ENCODE peak calls at places on chromosomes 16 and 17, in six cellular contexts. One of them, this sample, is unnamed. For H3K9me3, the result is how much of the 10 kb centered on the place peaks cover.

GRCh38 chr16:72937360-72937759 is 110.6 kb downstream of the ZFHX3 start:
- DNase-seq in neural progenitor cell: no peak
- DNase-seq in GM23248: no peak
- DNase-seq in adipocyte: no peak
- DNase-seq in HepG2: peak
- DNase-seq in colonic mucosa: no peak
- DNase-seq in this sample: no peak

GRCh38 chr17:2222901-2223616 is 80.5 kb downstream of the SMG6 start:
- DNase-seq in adipocyte: peak
- DNase-seq in GM23248: peak
- DNase-seq in colonic mucosa: peak
- DNase-seq in neural progenitor cell: peak
- DNase-seq in HepG2: no peak
- DNase-seq in this sample: peak

GRCh38 chr16:27109666-27110523 is 43.2 kb downstream of the C16orf82 start:
- DNase-seq in adipocyte: peak
- DNase-seq in colonic mucosa: peak
- DNase-seq in neural progenitor cell: peak
- DNase-seq in HepG2: peak
- DNase-seq in GM23248: peak
- DNase-seq in this sample: peak

GRCh38 chr16:85461814-85462404 is 151.2 kb upstream of the GSE1 start:
- DNase-seq in adipocyte: peak
- DNase-seq in colonic mucosa: peak
- DNase-seq in neural progenitor cell: peak
- DNase-seq in HepG2: no peak
- DNase-seq in GM23248: peak
- DNase-seq in this sample: peak

GRCh38 chr16:67632415-67633172 is 12.3 kb upstream of the CARMIL2 start:
- DNase-seq in HepG2: peak
- DNase-seq in GM23248: no peak
- DNase-seq in adipocyte: peak
- DNase-seq in neural progenitor cell: no peak
- DNase-seq in colonic mucosa: no peak
- DNase-seq in this sample: peak

GRCh38 chr17:17647521-17648178 is 33.6 kb upstream of the RAI1 start:
- DNase-seq in adipocyte: no peak
- DNase-seq in neural progenitor cell: no peak
- DNase-seq in colonic mucosa: no peak
- DNase-seq in HepG2: no peak
- DNase-seq in GM23248: no peak
- DNase-seq in this sample: no peak

GRCh38 chr17:28983286-28984240 is 22.3 kb downstream of the SEZ6 start:
- DNase-seq in adipocyte: no peak
- DNase-seq in HepG2: no peak
- DNase-seq in neural progenitor cell: no peak
- DNase-seq in colonic mucosa: no peak
- DNase-seq in GM23248: no peak
- DNase-seq in this sample: no peak

GRCh38 chr17:65121916-65122821 is 15.0 kb upstream of the RGS9 start:
- DNase-seq in GM23248: no peak
- DNase-seq in colonic mucosa: no peak
- DNase-seq in neural progenitor cell: no peak
- DNase-seq in HepG2: no peak
- DNase-seq in adipocyte: no peak
- DNase-seq in this sample: no peak

GRCh38 chr16:30395155-30395991 is at the start of gene ZNF48:
- DNase-seq in colonic mucosa: peak
- DNase-seq in neural progenitor cell: peak
- DNase-seq in GM23248: peak
- DNase-seq in adipocyte: peak
- DNase-seq in HepG2: peak
- DNase-seq in this sample: peak

GRCh38 chr17:83125515-83126274 is 46.3 kb downstream of the METRNL start:
- DNase-seq in colonic mucosa: peak
- DNase-seq in adipocyte: no peak
- DNase-seq in neural progenitor cell: no peak
- DNase-seq in GM23248: peak
- DNase-seq in HepG2: no peak
- DNase-seq in this sample: no peak

GRCh38 chr17:28643979-28644781 is 778 bp downstream of the BLTP2 start:
- DNase-seq in colonic mucosa: peak
- DNase-seq in neural progenitor cell: peak
- DNase-seq in adipocyte: peak
- DNase-seq in HepG2: peak
- DNase-seq in GM23248: peak
- DNase-seq in this sample: peak

GRCh38 chr17:78140169-78141051 is 5.8 kb upstream of the C17orf99 start:
- DNase-seq in GM23248: peak
- DNase-seq in neural progenitor cell: peak
- DNase-seq in colonic mucosa: peak
- DNase-seq in adipocyte: peak
- DNase-seq in HepG2: peak
- DNase-seq in this sample: peak

GRCh38 chr17:21213491-21214014 is 408 bp downstream of the TMEM11 start:
- DNase-seq in GM23248: peak
- DNase-seq in colonic mucosa: no peak
- DNase-seq in neural progenitor cell: peak
- DNase-seq in HepG2: no peak
- DNase-seq in adipocyte: peak
- DNase-seq in this sample: no peak

GRCh38 chr17:49707246-49707607 is 537 bp downstream of the SLC35B1 start:
- DNase-seq in colonic mucosa: no peak
- DNase-seq in neural progenitor cell: peak
- DNase-seq in adipocyte: peak
- DNase-seq in GM23248: peak
- DNase-seq in HepG2: no peak
- DNase-seq in this sample: no peak

GRCh38 chr16:1964046-1964505 is 550 bp downstream of the RPS2 start:
- DNase-seq in HepG2: no peak
- DNase-seq in adipocyte: peak
- DNase-seq in neural progenitor cell: peak
- DNase-seq in GM23248: peak
- DNase-seq in colonic mucosa: peak
- DNase-seq in this sample: no peak

GRCh38 chr16:26491962-26492361 is 574.8 kb upstream of the C16orf82 start:
- DNase-seq in GM23248: no peak
- DNase-seq in HepG2: no peak
- DNase-seq in neural progenitor cell: no peak
- DNase-seq in adipocyte: no peak
- DNase-seq in colonic mucosa: no peak
- DNase-seq in this sample: no peak

GRCh38 chr16:63363738-63364137 is 1327.5 kb upstream of the CDH8 start:
- DNase-seq in adipocyte: no peak
- DNase-seq in GM23248: no peak
- DNase-seq in neural progenitor cell: no peak
- DNase-seq in HepG2: peak
- DNase-seq in colonic mucosa: no peak
- DNase-seq in this sample: no peak

GRCh38 chr17:38959508-38959907 is 7.7 kb downstream of the FBXO47 start:
- DNase-seq in colonic mucosa: no peak
- DNase-seq in GM23248: no peak
- DNase-seq in adipocyte: no peak
- DNase-seq in neural progenitor cell: no peak
- DNase-seq in HepG2: no peak
- DNase-seq in this sample: no peak

GRCh38 chr17:82598256-82599011 is 49.8 kb downstream of the WDR45B start:
- DNase-seq in GM23248: peak
- DNase-seq in adipocyte: no peak
- DNase-seq in colonic mucosa: no peak
- DNase-seq in HepG2: no peak
- DNase-seq in neural progenitor cell: no peak
- DNase-seq in this sample: peak

GRCh38 chr17:14198013-14198412 is 38.6 kb downstream of the CDRT15 start:
- DNase-seq in colonic mucosa: no peak
- DNase-seq in HepG2: no peak
- DNase-seq in GM23248: no peak
- DNase-seq in neural progenitor cell: peak
- DNase-seq in adipocyte: no peak
- DNase-seq in this sample: no peak

GRCh38 chr17:79706931-79707382 is 23.8 kb upstream of the ENPP7 start:
- DNase-seq in adipocyte: no peak
- DNase-seq in neural progenitor cell: peak
- DNase-seq in colonic mucosa: no peak
- DNase-seq in HepG2: no peak
- DNase-seq in GM23248: peak
- DNase-seq in this sample: no peak

GRCh38 chr17:42182927-42183734 is 2.1 kb downstream of the HCRT start:
- DNase-seq in colonic mucosa: peak
- DNase-seq in adipocyte: peak
- DNase-seq in neural progenitor cell: no peak
- DNase-seq in HepG2: peak
- DNase-seq in GM23248: peak
- DNase-seq in this sample: peak

GRCh38 chr17:12395733-12396354 is 269.8 kb upstream of the MYOCD start:
- DNase-seq in colonic mucosa: peak
- DNase-seq in GM23248: peak
- DNase-seq in HepG2: peak
- DNase-seq in adipocyte: peak
- DNase-seq in neural progenitor cell: peak
- DNase-seq in this sample: no peak

GRCh38 chr17:76388966-76389888 is 4.8 kb downstream of the SPHK1 start:
- DNase-seq in GM23248: peak
- DNase-seq in colonic mucosa: no peak
- DNase-seq in neural progenitor cell: no peak
- DNase-seq in adipocyte: no peak
- DNase-seq in HepG2: peak
- DNase-seq in this sample: no peak

GRCh38 chr17:49497147-49498036 is 2.3 kb downstream of the NGFR start:
- DNase-seq in GM23248: peak
- DNase-seq in neural progenitor cell: peak
- DNase-seq in colonic mucosa: no peak
- DNase-seq in HepG2: no peak
- DNase-seq in adipocyte: peak
- DNase-seq in this sample: peak

GRCh38 chr17:11369570-11369969 is 128.6 kb downstream of the SHISA6 start:
- DNase-seq in colonic mucosa: no peak
- DNase-seq in neural progenitor cell: no peak
- DNase-seq in GM23248: no peak
- DNase-seq in HepG2: no peak
- DNase-seq in adipocyte: no peak
- DNase-seq in this sample: no peak

GRCh38 chr17:50837980-50838954 is 2.9 kb downstream of the WFIKKN2 start:
- DNase-seq in neural progenitor cell: no peak
- DNase-seq in HepG2: no peak
- DNase-seq in GM23248: no peak
- DNase-seq in adipocyte: no peak
- DNase-seq in colonic mucosa: no peak
- DNase-seq in this sample: no peak

GRCh38 chr17:15893333-15894024 is 51.5 kb upstream of the ADORA2B start:
- DNase-seq in neural progenitor cell: no peak
- DNase-seq in GM23248: peak
- DNase-seq in adipocyte: no peak
- DNase-seq in HepG2: no peak
- DNase-seq in colonic mucosa: no peak
- DNase-seq in this sample: peak
- H3K9ac ChIP-seq in neural progenitor cell: no peak
- H3K9ac ChIP-seq in GM23248: no peak
- H3K9ac ChIP-seq in adipocyte: no peak
- H3K9ac ChIP-seq in HepG2: no peak
- H3K9ac ChIP-seq in colonic mucosa: no peak
- H3K9ac ChIP-seq in this sample: no peak

GRCh38 chr16:31767267-31767666 is 106.3 kb upstream of the ZNF267 start:
- DNase-seq in HepG2: no peak
- DNase-seq in adipocyte: no peak
- DNase-seq in neural progenitor cell: no peak
- DNase-seq in colonic mucosa: no peak
- DNase-seq in GM23248: no peak
- DNase-seq in this sample: no peak
- H3K9me3 ChIP-seq in HepG2: half or more
- H3K9me3 ChIP-seq in adipocyte: half or more
- H3K9me3 ChIP-seq in neural progenitor cell: under half
- H3K9me3 ChIP-seq in colonic mucosa: under half
- H3K9me3 ChIP-seq in GM23248: under half
- H3K9me3 ChIP-seq in this sample: under half

DNA sequence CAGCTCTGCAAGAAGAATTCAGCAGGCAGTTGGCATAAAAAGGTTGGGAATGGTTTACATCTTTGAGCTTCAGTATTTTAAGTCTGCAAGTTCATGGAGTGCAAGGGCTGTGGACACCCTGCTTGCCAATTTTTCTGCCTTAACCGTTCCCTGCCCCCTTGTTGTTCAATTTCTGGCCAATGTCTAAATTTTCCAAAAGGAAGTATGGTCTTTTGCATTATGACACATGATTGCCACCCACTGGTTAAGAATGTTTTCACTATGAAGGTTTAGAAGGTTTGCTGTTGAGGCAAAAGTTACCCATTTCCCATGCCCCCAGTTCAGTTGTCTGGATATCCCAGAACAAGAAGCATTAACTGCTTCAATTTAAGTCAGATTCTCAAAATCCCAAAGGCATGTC is 441.9 kb downstream of the CDH13 start:
- DNase-seq in HepG2: no peak
- DNase-seq in neural progenitor cell: no peak
- DNase-seq in adipocyte: peak
- DNase-seq in GM23248: peak
- DNase-seq in colonic mucosa: no peak
- DNase-seq in this sample: peak
- H3K9ac ChIP-seq in HepG2: no peak
- H3K9ac ChIP-seq in neural progenitor cell: no peak
- H3K9ac ChIP-seq in adipocyte: no peak
- H3K9ac ChIP-seq in GM23248: no peak
- H3K9ac ChIP-seq in colonic mucosa: no peak
- H3K9ac ChIP-seq in this sample: no peak

DNA sequence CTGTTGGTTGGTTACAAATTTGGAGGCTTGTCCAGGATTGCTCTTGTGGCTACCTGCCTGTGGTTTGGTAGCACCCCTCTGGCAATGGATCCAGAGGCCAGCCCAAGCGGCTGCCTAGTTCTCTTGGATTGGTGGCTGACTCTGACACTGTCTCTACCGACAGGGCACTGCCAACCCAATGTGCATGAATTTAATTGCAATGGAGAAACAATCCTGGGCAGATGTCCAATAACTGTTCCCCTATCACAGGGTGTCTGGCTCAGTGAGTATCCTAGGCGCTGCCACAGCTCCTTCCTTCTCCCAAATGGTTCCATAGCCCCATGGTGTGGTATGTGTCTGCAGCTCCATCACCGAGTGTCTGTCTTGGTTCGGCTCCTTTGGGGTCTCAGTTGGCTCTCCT is 19.5 kb downstream of the N4BP1 start:
- DNase-seq in adipocyte: no peak
- DNase-seq in GM23248: no peak
- DNase-seq in HepG2: no peak
- DNase-seq in neural progenitor cell: no peak
- DNase-seq in colonic mucosa: no peak
- DNase-seq in this sample: no peak
- H3K9me3 ChIP-seq in adipocyte: under half
- H3K9me3 ChIP-seq in GM23248: under half
- H3K9me3 ChIP-seq in HepG2: under half
- H3K9me3 ChIP-seq in neural progenitor cell: under half
- H3K9me3 ChIP-seq in colonic mucosa: under half
- H3K9me3 ChIP-seq in this sample: under half

GRCh38 chr16:4089251-4089810 is 26.9 kb downstream of the ADCY9 start:
- DNase-seq in neural progenitor cell: no peak
- DNase-seq in HepG2: no peak
- DNase-seq in colonic mucosa: no peak
- DNase-seq in GM23248: no peak
- DNase-seq in adipocyte: no peak
- DNase-seq in this sample: no peak
- H3K9ac ChIP-seq in neural progenitor cell: no peak
- H3K9ac ChIP-seq in HepG2: no peak
- H3K9ac ChIP-seq in colonic mucosa: peak
- H3K9ac ChIP-seq in GM23248: no peak
- H3K9ac ChIP-seq in adipocyte: no peak
- H3K9ac ChIP-seq in this sample: no peak

GRCh38 chr17:60557805-60558204 is 31.8 kb upstream of the APPBP2 start:
- DNase-seq in adipocyte: no peak
- DNase-seq in neural progenitor cell: no peak
- DNase-seq in GM23248: no peak
- DNase-seq in HepG2: peak
- DNase-seq in colonic mucosa: no peak
- DNase-seq in this sample: no peak
- H3K9me3 ChIP-seq in adipocyte: under half
- H3K9me3 ChIP-seq in neural progenitor cell: under half
- H3K9me3 ChIP-seq in GM23248: under half
- H3K9me3 ChIP-seq in HepG2: under half
- H3K9me3 ChIP-seq in colonic mucosa: under half
- H3K9me3 ChIP-seq in this sample: under half